ENCODE peak calls at places on chromosomes 11 and 22, in four cellular contexts. One of them, this sample, is unnamed.

GRCh38 chr22:34099278-34099677 is 179.0 kb upstream of the LARGE1 start:
- DNase-seq in pancreas: no peak
- DNase-seq in brain microvascular endothelial cell: no peak
- DNase-seq in NB4: no peak
- DNase-seq in this sample: no peak

GRCh38 chr11:76339217-76339616 is 41.7 kb downstream of the THAP12 start:
- DNase-seq in pancreas: no peak
- DNase-seq in brain microvascular endothelial cell: no peak
- DNase-seq in NB4: peak
- DNase-seq in this sample: no peak

GRCh38 chr11:34356576-34356917 is 1.3 kb downstream of the ABTB2 start:
- DNase-seq in pancreas: peak
- DNase-seq in brain microvascular endothelial cell: peak
- DNase-seq in NB4: peak
- DNase-seq in this sample: peak

GRCh38 chr11:27339940-27340339 is 23.1 kb downstream of the CCDC34 start:
- DNase-seq in pancreas: no peak
- DNase-seq in brain microvascular endothelial cell: no peak
- DNase-seq in NB4: no peak
- DNase-seq in this sample: no peak

GRCh38 chr22:20525048-20525447 is 17.6 kb downstream of the MED15 start:
- DNase-seq in pancreas: no peak
- DNase-seq in brain microvascular endothelial cell: no peak
- DNase-seq in NB4: no peak
- DNase-seq in this sample: no peak

GRCh38 chr11:43788394-43788793 is 92.2 kb upstream of the ALKBH3 start:
- DNase-seq in pancreas: no peak
- DNase-seq in brain microvascular endothelial cell: no peak
- DNase-seq in NB4: peak
- DNase-seq in this sample: no peak

GRCh38 chr22:37569921-37570660 is 9.8 kb downstream of the LGALS2 start:
- DNase-seq in pancreas: peak
- DNase-seq in brain microvascular endothelial cell: no peak
- DNase-seq in NB4: no peak
- DNase-seq in this sample: no peak

GRCh38 chr11:123580557-123581275 is 73.7 kb downstream of the SCN3B start:
- DNase-seq in pancreas: peak
- DNase-seq in brain microvascular endothelial cell: peak
- DNase-seq in NB4: peak
- DNase-seq in this sample: peak

GRCh38 chr11:44638032-44638431 is 72.6 kb downstream of the CD82 start:
- DNase-seq in pancreas: no peak
- DNase-seq in brain microvascular endothelial cell: no peak
- DNase-seq in NB4: no peak
- DNase-seq in this sample: no peak

GRCh38 chr11:47185305-47186075 is 744 bp downstream of the PACSIN3 start:
- DNase-seq in pancreas: peak
- DNase-seq in brain microvascular endothelial cell: peak
- DNase-seq in NB4: peak
- DNase-seq in this sample: peak

GRCh38 chr22:31613904-31614296 is 48.1 kb downstream of the PISD start:
- DNase-seq in pancreas: no peak
- DNase-seq in brain microvascular endothelial cell: no peak
- DNase-seq in NB4: no peak
- DNase-seq in this sample: no peak

GRCh38 chr11:2209370-2209801 is 37.8 kb upstream of the TH start:
- DNase-seq in pancreas: no peak
- DNase-seq in brain microvascular endothelial cell: no peak
- DNase-seq in NB4: no peak
- DNase-seq in this sample: no peak

GRCh38 chr22:20607157-20607907 is 99.9 kb downstream of the MED15 start:
- DNase-seq in pancreas: no peak
- DNase-seq in brain microvascular endothelial cell: no peak
- DNase-seq in NB4: peak
- DNase-seq in this sample: no peak

GRCh38 chr22:36863281-36863680 is 2.5 kb downstream of the NCF4 start:
- DNase-seq in pancreas: no peak
- DNase-seq in brain microvascular endothelial cell: no peak
- DNase-seq in NB4: no peak
- DNase-seq in this sample: no peak

GRCh38 chr11:101441747-101442146 is 142.1 kb downstream of the TRPC6 start:
- DNase-seq in pancreas: peak
- DNase-seq in brain microvascular endothelial cell: peak
- DNase-seq in NB4: no peak
- DNase-seq in this sample: no peak

GRCh38 chr11:62068730-62069129 is 55.1 kb upstream of the INCENP start:
- DNase-seq in pancreas: no peak
- DNase-seq in brain microvascular endothelial cell: no peak
- DNase-seq in NB4: no peak
- DNase-seq in this sample: no peak

GRCh38 chr11:129237456-129237855 is 45.3 kb upstream of the ARHGAP32 start:
- DNase-seq in pancreas: no peak
- DNase-seq in brain microvascular endothelial cell: no peak
- DNase-seq in NB4: no peak
- DNase-seq in this sample: no peak

GRCh38 chr11:113862430-113862829 is 12.9 kb downstream of the USP28 start:
- DNase-seq in pancreas: no peak
- DNase-seq in brain microvascular endothelial cell: peak
- DNase-seq in NB4: no peak
- DNase-seq in this sample: peak

GRCh38 chr11:47980093-47980906 is at the start of gene PTPRJ:
- DNase-seq in pancreas: peak
- DNase-seq in brain microvascular endothelial cell: no peak
- DNase-seq in NB4: peak
- DNase-seq in this sample: peak

GRCh38 chr22:45420011-45420410 is 6.5 kb downstream of the RIBC2 start:
- DNase-seq in pancreas: no peak
- DNase-seq in brain microvascular endothelial cell: no peak
- DNase-seq in NB4: no peak
- DNase-seq in this sample: no peak

GRCh38 chr11:1077417-1078119 is 2.9 kb downstream of the MUC2 start:
- DNase-seq in pancreas: peak
- DNase-seq in brain microvascular endothelial cell: no peak
- DNase-seq in NB4: no peak
- DNase-seq in this sample: no peak

GRCh38 chr11:16926868-16927267 is 87.3 kb downstream of the PLEKHA7 start:
- DNase-seq in pancreas: no peak
- DNase-seq in brain microvascular endothelial cell: no peak
- DNase-seq in NB4: no peak
- DNase-seq in this sample: no peak
- H3K4me3 ChIP-seq in pancreas: no peak
- H3K4me3 ChIP-seq in brain microvascular endothelial cell: no peak
- H3K4me3 ChIP-seq in NB4: no peak
- H3K4me3 ChIP-seq in this sample: no peak

GRCh38 chr11:94599510-94599909 is 32.3 kb downstream of the PIWIL4 start:
- DNase-seq in pancreas: no peak
- DNase-seq in brain microvascular endothelial cell: no peak
- DNase-seq in NB4: no peak
- DNase-seq in this sample: no peak

GRCh38 chr11:94597896-94598295 is 30.7 kb downstream of the PIWIL4 start:
- DNase-seq in pancreas: no peak
- DNase-seq in brain microvascular endothelial cell: no peak
- DNase-seq in NB4: no peak
- DNase-seq in this sample: peak

GRCh38 chr11:94603587-94603986 is 36.4 kb downstream of the PIWIL4 start:
- DNase-seq in pancreas: no peak
- DNase-seq in brain microvascular endothelial cell: no peak
- DNase-seq in NB4: no peak
- DNase-seq in this sample: no peak

GRCh38 chr11:94604496-94604895 is 37.3 kb downstream of the PIWIL4 start:
- DNase-seq in pancreas: no peak
- DNase-seq in brain microvascular endothelial cell: no peak
- DNase-seq in NB4: no peak
- DNase-seq in this sample: no peak

GRCh38 chr11:94602430-94603372 is 35.5 kb downstream of the PIWIL4 start:
- DNase-seq in pancreas: peak
- DNase-seq in brain microvascular endothelial cell: peak
- DNase-seq in NB4: peak
- DNase-seq in this sample: peak
- TF ChIP-seq CTCF in pancreas: peak
- TF ChIP-seq CTCF in brain microvascular endothelial cell: no peak
- TF ChIP-seq CTCF in NB4: peak
- TF ChIP-seq CTCF in this sample: peak

GRCh38 chr11:46105134-46105628 is 16.1 kb downstream of the PHF21A start:
- DNase-seq in pancreas: no peak
- DNase-seq in brain microvascular endothelial cell: no peak
- DNase-seq in NB4: peak
- DNase-seq in this sample: no peak
- H3K4me3 ChIP-seq in pancreas: no peak
- H3K4me3 ChIP-seq in brain microvascular endothelial cell: no peak
- H3K4me3 ChIP-seq in NB4: no peak
- H3K4me3 ChIP-seq in this sample: no peak

GRCh38 chr11:116217006-116217405 is 555.8 kb downstream of the BUD13 start:
- DNase-seq in pancreas: no peak
- DNase-seq in brain microvascular endothelial cell: peak
- DNase-seq in NB4: peak
- DNase-seq in this sample: peak

GRCh38 chr11:116211166-116211565 is 561.6 kb downstream of the BUD13 start:
- DNase-seq in pancreas: no peak
- DNase-seq in brain microvascular endothelial cell: no peak
- DNase-seq in NB4: no peak
- DNase-seq in this sample: no peak

GRCh38 chr11:116219171-116219635 is 553.6 kb downstream of the BUD13 start:
- DNase-seq in pancreas: peak
- DNase-seq in brain microvascular endothelial cell: no peak
- DNase-seq in NB4: no peak
- DNase-seq in this sample: no peak

GRCh38 chr11:116217441-116217840 is 555.3 kb downstream of the BUD13 start:
- DNase-seq in pancreas: no peak
- DNase-seq in brain microvascular endothelial cell: no peak
- DNase-seq in NB4: no peak
- DNase-seq in this sample: no peak

DNA sequence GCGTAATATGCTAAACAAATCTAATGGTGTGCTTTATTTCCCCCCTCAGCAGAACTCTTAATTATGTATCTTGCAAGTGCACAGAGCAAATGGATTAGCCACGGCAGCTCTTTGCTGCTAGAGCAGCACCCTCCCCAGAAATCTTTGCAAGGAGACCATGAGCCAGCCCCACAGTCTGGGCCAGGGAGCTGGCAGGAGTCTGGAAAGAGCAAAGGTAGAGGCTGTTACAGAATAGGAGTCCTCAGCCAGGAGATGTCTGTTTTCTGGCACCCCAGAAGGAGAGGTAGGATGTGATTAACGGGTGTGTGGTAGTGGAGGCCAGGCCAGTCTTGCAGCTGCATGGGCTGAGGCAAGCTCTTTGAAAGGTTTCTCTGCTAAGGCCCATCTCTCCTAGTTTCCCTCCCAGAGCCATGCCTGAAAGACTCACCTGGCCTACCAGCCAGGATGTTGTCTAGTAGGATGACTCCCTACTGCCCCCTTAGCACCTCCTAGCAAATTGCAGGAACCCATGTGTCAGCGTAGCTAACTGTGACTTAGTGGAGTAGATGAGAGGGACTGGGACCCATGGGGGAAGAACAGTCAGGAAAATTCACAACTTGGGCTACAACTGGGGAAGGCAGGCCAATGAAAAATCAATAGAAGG is 557.2 kb downstream of the BUD13 start:
- DNase-seq in pancreas: no peak
- DNase-seq in brain microvascular endothelial cell: no peak
- DNase-seq in NB4: no peak
- DNase-seq in this sample: no peak
- TF ChIP-seq CTCF in pancreas: no peak
- TF ChIP-seq CTCF in brain microvascular endothelial cell: peak
- TF ChIP-seq CTCF in NB4: peak
- TF ChIP-seq CTCF in this sample: peak

GRCh38 chr22:24995649-24996180 is 43.2 kb downstream of the KIAA1671 start:
- DNase-seq in pancreas: no peak
- DNase-seq in brain microvascular endothelial cell: no peak
- DNase-seq in NB4: no peak
- DNase-seq in this sample: no peak

GRCh38 chr22:24994070-24994763 is 41.7 kb downstream of the KIAA1671 start:
- DNase-seq in pancreas: no peak
- DNase-seq in brain microvascular endothelial cell: no peak
- DNase-seq in NB4: no peak
- DNase-seq in this sample: peak

GRCh38 chr22:24989541-24989951 is 37.0 kb downstream of the KIAA1671 start:
- DNase-seq in pancreas: no peak
- DNase-seq in brain microvascular endothelial cell: no peak
- DNase-seq in NB4: no peak
- DNase-seq in this sample: no peak

GRCh38 chr22:24990344-24990905 is 37.9 kb downstream of the KIAA1671 start:
- DNase-seq in pancreas: no peak
- DNase-seq in brain microvascular endothelial cell: no peak
- DNase-seq in NB4: no peak
- DNase-seq in this sample: no peak

DNA sequence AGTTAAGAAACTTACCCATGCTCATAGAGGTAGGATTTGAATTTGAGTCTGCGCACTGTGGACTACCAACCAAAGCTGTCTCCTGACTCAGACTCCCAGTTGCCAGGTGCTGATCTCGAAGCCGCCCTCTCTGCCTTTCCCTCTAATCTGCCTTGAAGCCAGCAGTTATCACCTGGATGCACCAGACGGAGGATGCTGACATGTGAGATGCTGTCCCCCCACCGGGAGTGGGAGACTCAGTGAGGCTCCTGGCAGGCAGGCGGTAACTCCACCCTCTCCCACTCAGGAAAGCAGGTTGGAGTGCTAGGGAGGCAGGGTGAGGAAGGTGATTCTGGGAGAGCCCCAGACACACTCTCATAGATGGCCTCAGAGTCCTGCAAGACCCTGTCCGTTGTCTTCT is 40.4 kb downstream of the KIAA1671 start:
- DNase-seq in pancreas: no peak
- DNase-seq in brain microvascular endothelial cell: no peak
- DNase-seq in NB4: no peak
- DNase-seq in this sample: no peak
- H3K4me3 ChIP-seq in pancreas: no peak
- H3K4me3 ChIP-seq in brain microvascular endothelial cell: no peak
- H3K4me3 ChIP-seq in NB4: no peak
- H3K4me3 ChIP-seq in this sample: no peak

GRCh38 chr11:131916633-131917032 is 546.2 kb downstream of the NTM start:
- DNase-seq in pancreas: no peak
- DNase-seq in brain microvascular endothelial cell: no peak
- DNase-seq in NB4: no peak
- DNase-seq in this sample: no peak
- TF ChIP-seq CTCF in pancreas: no peak
- TF ChIP-seq CTCF in brain microvascular endothelial cell: no peak
- TF ChIP-seq CTCF in NB4: no peak
- TF ChIP-seq CTCF in this sample: no peak

GRCh38 chr22:49657974-49658550 is 169.6 kb downstream of the BRD1 start:
- DNase-seq in pancreas: no peak
- DNase-seq in brain microvascular endothelial cell: no peak
- DNase-seq in NB4: no peak
- DNase-seq in this sample: no peak
- H3K4me3 ChIP-seq in pancreas: no peak
- H3K4me3 ChIP-seq in brain microvascular endothelial cell: no peak
- H3K4me3 ChIP-seq in NB4: no peak
- H3K4me3 ChIP-seq in this sample: no peak

This sample was measured in astrocyte of the spinal cord.